ENCODE peak calls at places on chromosome 7, in ten cellular contexts. T, V, X, D, U, K, W, M, G and S are unnamed samples.

GRCh38 chr7:107661081-107661864 is 645 bp downstream of the SLC26A4 start:
- DNase-seq in V (peak; percentile 37), W (peak; percentile 74), T (peak; percentile 64), G (peak; percentile 75), K (peak; percentile 51), U (peak; percentile 67), X (no peak), M (peak; percentile 55), D (peak; percentile 71), S (peak; percentile 18)

GRCh38 chr7:151272410-151272809 is 23.9 kb upstream of the SMARCD3 start:
- DNase-seq in T (peak; percentile 40), W (no peak), K (no peak), D (no peak), U (no peak), X (no peak), M (no peak), G (no peak), V (peak; percentile 41), S (no peak)

GRCh38 chr7:90850516-90850915 is 254.4 kb downstream of the CDK14 start:
- DNase-seq in G (no peak), V (no peak), X (no peak), M (no peak), D (no peak), W (no peak), U (no peak), T (no peak), K (no peak), S (no peak)

GRCh38 chr7:132380065-132380464 is 196.2 kb downstream of the PLXNA4 start:
- DNase-seq in T (no peak), U (no peak), W (peak; percentile 52), V (peak; percentile 60), K (no peak), G (no peak), M (no peak), X (no peak), D (no peak), S (peak; percentile 17)

GRCh38 chr7:138125119-138125518 is 48.9 kb downstream of the AKR1D1 start:
- DNase-seq in W (no peak), D (no peak), U (no peak), M (no peak), V (no peak), T (no peak), X (no peak), K (no peak), G (no peak), S (no peak)

GRCh38 chr7:157224627-157225026 is 85.9 kb downstream of the UBE3C start:
- DNase-seq in W (no peak), M (no peak), T (no peak), K (no peak), V (no peak), G (no peak), X (no peak), U (peak; percentile 25), D (no peak), S (no peak)

GRCh38 chr7:44155191-44156185 is 14.4 kb upstream of the MYL7 start:
- DNase-seq in W (peak; percentile 49), X (no peak), T (no peak), D (no peak), U (no peak), V (no peak), K (no peak), M (peak; percentile 9), G (no peak), S (no peak)

GRCh38 chr7:91784469-91784868 is 96.0 kb downstream of the MTERF1 start:
- DNase-seq in X (peak; percentile 26), T (peak; percentile 7), G (no peak), V (no peak), M (no peak), D (no peak), K (no peak), U (peak; percentile 37), W (no peak), S (no peak)

GRCh38 chr7:123724725-123725381 is 23.9 kb downstream of the WASL start:
- DNase-seq in X (no peak), D (no peak), K (no peak), M (no peak), U (no peak), V (no peak), T (no peak), W (no peak), G (no peak), S (no peak)

GRCh38 chr7:93115796-93116195 is 2.0 kb downstream of the SAMD9 start:
- DNase-seq in X (peak; percentile 21), G (no peak), W (no peak), V (no peak), D (no peak), K (no peak), M (no peak), U (no peak), T (no peak), S (no peak)

GRCh38 chr7:77736991-77737390 is 40.7 kb downstream of the RSBN1L start:
- DNase-seq in T (no peak), V (no peak), U (no peak), D (no peak), W (no peak), M (no peak), K (no peak), G (no peak), X (no peak), S (no peak)

GRCh38 chr7:150417863-150418262 is 32.6 kb upstream of the GIMAP8 start:
- DNase-seq in T (no peak), U (no peak), K (no peak), G (no peak), X (no peak), D (no peak), W (no peak), M (no peak), V (no peak), S (no peak)

GRCh38 chr7:94252971-94253370 is 141.7 kb upstream of the COL1A2 start:
- DNase-seq in W (no peak), X (no peak), G (no peak), V (no peak), D (no peak), M (no peak), U (no peak), K (no peak), T (no peak), S (no peak)

GRCh38 chr7:79495544-79496272 is 42.2 kb upstream of the MAGI2 start:
- DNase-seq in D (no peak), U (no peak), W (no peak), X (no peak), T (no peak), G (no peak), M (no peak), K (no peak), V (no peak), S (no peak)

GRCh38 chr7:81248420-81248819 is 329.6 kb upstream of the SEMA3C start:
- DNase-seq in X (no peak), D (no peak), W (no peak), G (no peak), U (no peak), K (no peak), M (no peak), T (no peak), V (no peak), S (no peak)

GRCh38 chr7:117766915-117767314 is 106.3 kb downstream of the CTTNBP2 start:
- DNase-seq in G (no peak), K (no peak), D (no peak), W (no peak), V (no peak), T (no peak), X (no peak), M (no peak), U (no peak), S (no peak)

GRCh38 chr7:41716691-41717090 is 13.8 kb upstream of the INHBA start:
- DNase-seq in X (no peak), G (no peak), V (no peak), M (no peak), U (no peak), T (no peak), D (no peak), W (no peak), K (no peak), S (no peak)

GRCh38 chr7:159215053-159215452 is 70.4 kb upstream of the VIPR2 start:
- DNase-seq in T (no peak), K (no peak), G (no peak), D (no peak), V (no peak), U (no peak), M (no peak), X (no peak), W (no peak), S (no peak)

GRCh38 chr7:105521027-105521730 is 892 bp downstream of the PUS7 start:
- DNase-seq in U (peak; percentile 71), M (peak; percentile 66), W (peak; percentile 72), T (peak; percentile 52), D (peak; percentile 66), V (peak; percentile 45), G (peak; percentile 86), K (peak; percentile 70), X (peak; percentile 52), S (peak; percentile 52)

GRCh38 chr7:104160375-104160774 is 47.4 kb downstream of the ORC5 start:
- DNase-seq in K (no peak), G (no peak), X (no peak), T (no peak), U (peak; percentile 40), M (no peak), W (no peak), D (no peak), V (no peak), S (no peak)
- TF ChIP-seq CTCF in K (peak; percentile 12), G (no peak), X (no peak), T (peak; percentile 36), U (peak; percentile 10), M (peak; percentile 12), W (peak; percentile 27), D (no peak), V (peak; percentile 27), S (peak; percentile 30)

GRCh38 chr7:130910949-130911944 is 177.2 kb upstream of the KLF14 start:
- DNase-seq in X (no peak), D (no peak), K (no peak), W (no peak), T (no peak), M (no peak), U (peak; percentile 72), G (no peak), V (no peak), S (no peak)
- TF ChIP-seq POLR2A in X (no peak), D (no peak), K (no peak), W (no peak), T (no peak), M (no peak), U (peak; percentile 76), G (no peak), V (no peak), S (peak; percentile 28)

DNA sequence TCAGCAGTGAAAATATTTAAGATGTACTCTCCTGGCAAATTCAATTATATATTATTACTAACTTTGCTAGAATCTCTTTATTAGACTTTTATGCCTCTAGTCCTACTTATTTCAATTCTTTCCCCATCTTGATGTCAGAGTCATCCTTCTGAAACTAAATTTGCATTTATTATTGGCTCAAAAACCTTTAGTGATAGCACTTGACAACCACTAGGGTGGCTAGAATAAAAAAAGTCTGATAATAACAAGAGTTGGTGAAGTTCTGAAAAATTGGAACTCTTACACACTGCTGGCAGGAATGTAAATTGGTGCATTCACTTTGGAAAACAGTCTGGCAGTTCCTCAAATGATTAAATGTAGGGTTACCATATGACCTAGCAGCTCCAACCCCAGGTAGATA is 73.8 kb downstream of the LSMEM1 start:
- DNase-seq in M (no peak), X (no peak), U (no peak), T (no peak), W (no peak), G (no peak), D (no peak), K (no peak), V (no peak), S (no peak)
- TF ChIP-seq CTCF in M (no peak), X (no peak), U (no peak), T (no peak), W (peak; percentile 3), G (peak; percentile 6), D (no peak), K (no peak), V (no peak), S (no peak)

GRCh38 chr7:139133335-139134139 is 24.0 kb upstream of the ZC3HAV1 start:
- DNase-seq in K (peak; percentile 94), M (peak; percentile 78), V (peak; percentile 77), W (peak; percentile 93), U (peak; percentile 94), X (peak; percentile 87), G (peak; percentile 94), D (peak; percentile 88), T (peak; percentile 74), S (peak; percentile 52)
- TF ChIP-seq POLR2A in K (no peak), M (no peak), V (no peak), W (no peak), U (peak; percentile 66), X (peak; percentile 83), G (peak; percentile 11), D (no peak), T (no peak), S (no peak)